ENCODE peak calls at places on chromosomes 16 and 17, in ten cellular contexts. X is retina; A is anterior cingulate cortex; Z is glutamatergic neuron; S is NCI-H748 treated with DMSO at 0.1 percent for 48 hours; C is cerebellar nuclear complex; G is stimulated activated naive CD8-positive, alpha-beta T cell treated with anti-CD3 and anti-CD28 coated beads, Interleukin-15, Interleukin-2, amounts not matched to agents 100 U/mL and 50 U/mL, for 24 hours; O is NCI-H526 treated with DMSO at 0.1 percent for 48 hours; N is HTR-8/SVneo; M is spleen. W is an unnamed sample.

GRCh38 chr16:842061-842476 is 41.5 kb upstream of the GNG13 start:
- DNase-seq in X (peak), M (no peak), N (no peak), C (no peak), Z (no peak), O (no peak), S (no peak), G (no peak), A (no peak), W (no peak)

GRCh38 chr16:12674096-12674495 is 129.6 kb downstream of the CPPED1 start:
- DNase-seq in O (no peak), X (no peak), N (no peak), G (no peak), M (no peak), Z (no peak), S (no peak), A (no peak), C (no peak), W (no peak)

GRCh38 chr16:26729917-26730541 is 336.7 kb upstream of the C16orf82 start:
- DNase-seq in A (no peak), N (no peak), O (no peak), C (no peak), Z (no peak), M (no peak), G (no peak), X (no peak), S (no peak), W (no peak)

GRCh38 chr17:4476017-4476416 is 22.7 kb upstream of the SPNS2 start:
- DNase-seq in O (no peak), M (no peak), C (no peak), S (no peak), G (no peak), Z (no peak), A (no peak), X (no peak), N (no peak), W (no peak)

GRCh38 chr17:57823469-57824401 is 26.1 kb downstream of the MRPS23 start:
- DNase-seq in A (no peak), Z (no peak), S (peak), M (no peak), C (no peak), O (no peak), N (no peak), G (no peak), X (peak), W (peak)

GRCh38 chr16:86734559-86735480 is 156.5 kb downstream of the FOXL1 start:
- DNase-seq in C (no peak), Z (peak), S (no peak), X (no peak), M (peak), G (no peak), A (no peak), O (no peak), N (no peak), W (no peak)

GRCh38 chr17:48608921-48609505 is 1.8 kb downstream of the HOXB7 start:
- DNase-seq in O (no peak), S (no peak), M (no peak), X (no peak), Z (no peak), N (no peak), C (no peak), A (no peak), G (no peak), W (no peak)

GRCh38 chr16:57807968-57808528 is 5.8 kb upstream of the KIFC3 start:
- DNase-seq in G (peak), M (peak), Z (peak), O (no peak), A (no peak), X (peak), S (peak), C (no peak), N (peak), W (peak)

GRCh38 chr17:79607941-79608728 is 2.7 kb downstream of the RBFOX3 start:
- DNase-seq in C (no peak), A (no peak), S (no peak), Z (peak), M (no peak), O (no peak), N (no peak), X (peak), G (peak), W (peak)

GRCh38 chr17:67390646-67391480 is 13.8 kb downstream of the PITPNC1 start:
- DNase-seq in G (peak), M (peak), N (peak), S (peak), C (no peak), O (no peak), Z (no peak), X (no peak), A (peak), W (no peak)

GRCh38 chr16:46828943-46829342 is 2.0 kb downstream of the C16orf87 start:
- DNase-seq in G (no peak), M (no peak), X (no peak), O (no peak), N (no peak), S (no peak), A (no peak), C (no peak), Z (no peak), W (no peak)

GRCh38 chr17:7440113-7440822 is 956 bp downstream of the FGF11 start:
- DNase-seq in G (peak), C (no peak), Z (peak), N (peak), S (peak), O (no peak), X (peak), A (peak), M (peak), W (peak)

GRCh38 chr17:4170639-4171280 is 27.8 kb downstream of the CYB5D2 start:
- DNase-seq in M (peak), Z (no peak), G (no peak), S (no peak), C (no peak), A (no peak), O (no peak), N (no peak), X (no peak), W (no peak)

GRCh38 chr17:74116087-74116717 is 87.3 kb upstream of the RPL38 start:
- DNase-seq in M (peak), S (peak), G (no peak), A (no peak), X (no peak), Z (no peak), C (no peak), N (no peak), O (no peak), W (no peak)

GRCh38 chr16:66170989-66171388 is 195.5 kb upstream of the CDH5 start:
- DNase-seq in M (no peak), S (no peak), A (no peak), Z (no peak), C (no peak), G (no peak), X (no peak), O (no peak), N (no peak), W (no peak)

GRCh38 chr17:43545383-43545632 is 832 bp downstream of the ETV4 start:
- DNase-seq in Z (no peak), C (no peak), O (no peak), G (no peak), A (no peak), S (no peak), M (peak), N (peak), X (no peak), W (no peak)

GRCh38 chr16:22641030-22641671 is 130.5 kb downstream of the NPIPB5 start:
- DNase-seq in G (peak), X (no peak), N (no peak), O (no peak), C (no peak), A (no peak), S (no peak), M (no peak), Z (no peak), W (peak)

GRCh38 chr17:29393451-29393850 is 3.3 kb downstream of the TAOK1 start:
- DNase-seq in O (no peak), G (no peak), N (no peak), M (no peak), X (no peak), Z (no peak), S (no peak), C (no peak), A (no peak), W (no peak)

GRCh38 chr16:11411059-11411550 is 65.8 kb downstream of the RMI2 start:
- DNase-seq in X (no peak), C (no peak), A (no peak), M (no peak), Z (no peak), N (no peak), O (no peak), S (no peak), G (no peak), W (no peak)